ENCODE peak calls at places on chromosome 19, in five cellular contexts. F, K, T, Z and M are unnamed samples.

GRCh38 chr19:10816691-10817090 is 19.3 kb downstream of the TMED1 start:
- DNase-seq in F (no peak), K (no peak), T (no peak), Z (peak), M (no peak)

GRCh38 chr19:51114087-51114714 is 6.0 kb upstream of the CTU1 start:
- DNase-seq in F (no peak), K (no peak), T (no peak), Z (no peak), M (no peak)

GRCh38 chr19:38317104-38317612 is 1.4 kb upstream of the YIF1B start:
- DNase-seq in F (no peak), K (peak), T (no peak), Z (no peak), M (no peak)

GRCh38 chr19:8835877-8836276 is 3.7 kb downstream of the MBD3L1 start:
- DNase-seq in F (no peak), K (no peak), T (no peak), Z (no peak), M (no peak)

GRCh38 chr19:618674-619285 is 14.6 kb downstream of the POLRMT start:
- DNase-seq in F (no peak), K (no peak), T (no peak), Z (no peak), M (no peak)

GRCh38 chr19:44891016-44891882 is at the start of gene TOMM40:
- DNase-seq in F (no peak), K (no peak), T (peak), Z (no peak), M (no peak)

GRCh38 chr19:44643605-44644390 is at the start of gene PVR:
- DNase-seq in F (peak), K (peak), T (peak), Z (peak), M (peak)

GRCh38 chr19:42553292-42554045 is 25.2 kb upstream of the CEACAM1 start:
- DNase-seq in F (peak), K (peak), T (no peak), Z (no peak), M (no peak)

GRCh38 chr19:2064788-2065524 is 13.9 kb upstream of the MKNK2 start:
- DNase-seq in F (no peak), K (no peak), T (no peak), Z (peak), M (peak)

GRCh38 chr19:13430790-13431582 is 75.3 kb downstream of the CACNA1A start:
- DNase-seq in F (peak), K (peak), T (peak), Z (peak), M (peak)

GRCh38 chr19:485583-486236 is 10.6 kb upstream of the MADCAM1 start:
- DNase-seq in F (peak), K (no peak), T (no peak), Z (peak), M (peak)

GRCh38 chr19:7191946-7192691 is 102.1 kb downstream of the INSR start:
- DNase-seq in F (no peak), K (peak), T (peak), Z (no peak), M (no peak)

GRCh38 chr19:1767464-1767933 is 14.2 kb downstream of the ONECUT3 start:
- DNase-seq in F (no peak), K (peak), T (peak), Z (peak), M (no peak)

GRCh38 chr19:31351212-31352193 is 2.3 kb upstream of the TSHZ3 start:
- DNase-seq in F (peak), K (no peak), T (peak), Z (peak), M (no peak)

GRCh38 chr19:42069619-42070293 is at the start of gene GRIK5:
- DNase-seq in F (no peak), K (no peak), T (no peak), Z (no peak), M (peak)

GRCh38 chr19:33802801-33803200 is 6.1 kb downstream of the KCTD15 start:
- DNase-seq in F (no peak), K (no peak), T (no peak), Z (no peak), M (no peak)
- TF ChIP-seq CTCF in F (no peak), K (no peak), T (no peak), Z (no peak), M (no peak)

DNA sequence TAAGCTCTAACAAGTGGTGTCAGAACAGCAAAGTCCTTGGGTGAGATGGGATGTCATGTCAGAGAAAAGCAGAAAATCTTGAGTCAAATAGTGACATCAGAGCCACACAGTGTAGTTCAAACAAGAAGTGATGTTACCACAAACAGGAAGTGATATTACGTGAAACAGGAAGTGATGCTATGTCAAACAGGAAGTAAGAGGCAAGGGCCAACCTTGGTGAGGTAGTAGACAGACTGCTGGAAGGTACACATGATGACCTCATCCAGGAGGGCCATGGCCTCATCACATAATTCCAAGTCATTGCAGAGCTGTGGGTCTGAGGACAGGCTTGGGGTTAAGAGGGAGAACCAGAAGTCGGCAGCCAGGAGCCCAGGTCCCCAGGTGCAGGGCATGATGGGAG is 7.0 kb upstream of the MAMSTR start:
- DNase-seq in F (no peak), K (no peak), T (no peak), Z (no peak), M (no peak)
- H3K4me3 ChIP-seq in F (no peak), K (no peak), T (no peak), Z (no peak), M (no peak)

GRCh38 chr19:36771275-36772231 is 1.1 kb downstream of the ZNF850 start:
- DNase-seq in F (peak), K (no peak), T (peak), Z (peak), M (no peak)
- H3K27ac ChIP-seq in F (no peak), K (peak), T (peak), Z (peak), M (peak)

GRCh38 chr19:48190288-48191284 is 20.1 kb downstream of the ZSWIM9 start:
- DNase-seq in F (peak), K (peak), T (peak), Z (peak), M (peak)
- TF ChIP-seq CTCF in F (no peak), K (no peak), T (no peak), Z (no peak), M (no peak)

GRCh38 chr19:16263115-16263839 is 61.3 kb upstream of the KLF2 start:
- DNase-seq in F (no peak), K (no peak), T (peak), Z (no peak), M (no peak)
- H3K4me3 ChIP-seq in F (no peak), K (no peak), T (no peak), Z (no peak), M (no peak)

GRCh38 chr19:18388328-18389094 is 2.6 kb downstream of the GDF15 start:
- DNase-seq in F (peak), K (peak), T (peak), Z (peak), M (peak)

GRCh38 chr19:18387395-18387794 is 1.4 kb downstream of the GDF15 start:
- DNase-seq in F (no peak), K (no peak), T (no peak), Z (no peak), M (no peak)

GRCh38 chr19:18385359-18385674 is 641 bp upstream of the GDF15 start:
- DNase-seq in F (no peak), K (no peak), T (no peak), Z (no peak), M (no peak)

GRCh38 chr19:18385675-18386542 is at the start of gene GDF15:
- DNase-seq in F (peak), K (no peak), T (peak), Z (peak), M (no peak)

GRCh38 chr19:18386543-18387251 is 739 bp downstream of the GDF15 start:
- DNase-seq in F (no peak), K (no peak), T (peak), Z (no peak), M (no peak)
- H3K27ac ChIP-seq in F (no peak), K (no peak), T (peak), Z (no peak), M (no peak)

GRCh38 chr19:3367572-3368440 is 1.4 kb downstream of the NFIC start:
- DNase-seq in F (peak), K (no peak), T (no peak), Z (no peak), M (no peak)
- TF ChIP-seq CTCF in F (no peak), K (no peak), T (no peak), Z (no peak), M (no peak)